ENCODE peak calls at places on chromosomes 3 and 15, in six cellular contexts. L is MM.1S, D is A549, V is mammary epithelial cell, M is mesendoderm, H is H9. K is an unnamed sample.

GRCh38 chr3:71450162-71450561 is 133.4 kb downstream of the FOXP1 start:
- DNase-seq in V (no peak), H (no peak), L (peak; percentile 67), M (no peak), D (no peak), K (no peak)

GRCh38 chr15:59018833-59019232 is 31.4 kb downstream of the RNF111 start:
- DNase-seq in H (no peak), D (no peak), L (no peak), M (no peak), V (no peak), K (no peak)

GRCh38 chr15:66558271-66558670 is 7.5 kb downstream of the LCTL start:
- DNase-seq in V (no peak), D (no peak), L (no peak), M (no peak), H (no peak), K (no peak)

GRCh38 chr15:70026991-70027390 is 70.7 kb downstream of the TLE3 start:
- DNase-seq in H (no peak), M (no peak), D (no peak), L (no peak), V (no peak), K (no peak)

GRCh38 chr3:182755308-182756106 is 37.8 kb upstream of the ATP11B start:
- DNase-seq in L (no peak), V (no peak), M (no peak), H (no peak), D (no peak), K (no peak)

GRCh38 chr3:184231671-184232070 is 2.3 kb downstream of the VWA5B2 start:
- DNase-seq in V (no peak), L (no peak), H (no peak), D (no peak), M (no peak), K (no peak)

GRCh38 chr3:13419356-13420050 is 619 bp downstream of the NUP210 start:
- DNase-seq in L (peak; percentile 40), D (peak; percentile 48), H (peak; percentile 47), M (peak; percentile 37), V (no peak), K (no peak)

GRCh38 chr15:70277556-70277955 is 179.8 kb upstream of the TLE3 start:
- DNase-seq in L (no peak), D (no peak), V (no peak), H (no peak), M (no peak), K (no peak)

GRCh38 chr15:63398456-63398855 is 16.8 kb upstream of the CA12 start:
- DNase-seq in D (no peak), M (no peak), H (no peak), V (no peak), L (no peak), K (no peak)

GRCh38 chr3:79019137-79019923 is 748.5 kb downstream of the ROBO1 start:
- DNase-seq in M (peak; percentile 96), L (peak; percentile 87), V (peak; percentile 97), D (peak; percentile 92), H (peak; percentile 85), K (peak; percentile 83)

GRCh38 chr15:63601727-63602185 is 4.6 kb downstream of the FBXL22 start:
- DNase-seq in L (peak; percentile 61), V (no peak), H (no peak), M (no peak), D (no peak), K (no peak)

DNA sequence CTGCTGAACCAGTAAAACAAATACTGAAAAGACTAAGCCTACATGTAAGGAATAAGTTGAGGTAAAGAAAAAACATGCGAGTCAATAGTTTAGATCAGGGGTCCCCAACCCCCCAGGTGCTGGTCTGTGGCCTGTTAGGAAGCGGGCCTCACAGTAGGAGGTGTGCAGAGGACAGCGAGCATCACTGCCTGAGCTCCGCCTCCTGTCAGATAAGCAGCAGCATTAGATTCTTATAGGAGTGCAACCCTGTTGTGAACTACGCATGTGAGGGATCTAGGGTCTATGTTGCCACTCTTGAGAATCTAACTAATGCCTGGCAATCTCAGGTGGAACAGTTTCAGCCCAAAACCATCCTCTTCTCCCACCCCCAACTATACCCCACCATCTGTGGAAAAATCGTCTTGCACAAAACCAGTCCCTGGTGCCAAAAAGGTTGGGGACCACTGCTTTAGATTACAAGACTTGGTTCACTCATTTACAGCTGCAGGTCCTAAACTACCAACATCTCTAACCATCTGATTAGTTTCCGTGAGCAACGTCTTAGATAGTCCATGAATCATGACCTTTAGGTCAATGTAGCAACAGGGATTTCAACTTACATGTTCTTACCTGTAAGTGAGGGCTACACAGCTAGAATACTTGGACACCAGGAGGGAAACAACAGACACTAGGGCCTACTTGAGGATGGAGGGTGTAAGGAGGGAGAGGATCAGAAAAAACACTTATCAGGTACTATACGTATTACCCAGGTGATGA is 66.7 kb downstream of the TRANK1 start:
- DNase-seq in V (peak; percentile 56), H (no peak), D (no peak), L (no peak), M (peak; percentile 53), K (no peak)
- H3K4me2 ChIP-seq in V (no peak overlapping the region), H (no peak overlapping the region), D (no peak overlapping the region), L (no peak overlapping the region), M (no peak overlapping the region), K (no peak overlapping the region)

DNA sequence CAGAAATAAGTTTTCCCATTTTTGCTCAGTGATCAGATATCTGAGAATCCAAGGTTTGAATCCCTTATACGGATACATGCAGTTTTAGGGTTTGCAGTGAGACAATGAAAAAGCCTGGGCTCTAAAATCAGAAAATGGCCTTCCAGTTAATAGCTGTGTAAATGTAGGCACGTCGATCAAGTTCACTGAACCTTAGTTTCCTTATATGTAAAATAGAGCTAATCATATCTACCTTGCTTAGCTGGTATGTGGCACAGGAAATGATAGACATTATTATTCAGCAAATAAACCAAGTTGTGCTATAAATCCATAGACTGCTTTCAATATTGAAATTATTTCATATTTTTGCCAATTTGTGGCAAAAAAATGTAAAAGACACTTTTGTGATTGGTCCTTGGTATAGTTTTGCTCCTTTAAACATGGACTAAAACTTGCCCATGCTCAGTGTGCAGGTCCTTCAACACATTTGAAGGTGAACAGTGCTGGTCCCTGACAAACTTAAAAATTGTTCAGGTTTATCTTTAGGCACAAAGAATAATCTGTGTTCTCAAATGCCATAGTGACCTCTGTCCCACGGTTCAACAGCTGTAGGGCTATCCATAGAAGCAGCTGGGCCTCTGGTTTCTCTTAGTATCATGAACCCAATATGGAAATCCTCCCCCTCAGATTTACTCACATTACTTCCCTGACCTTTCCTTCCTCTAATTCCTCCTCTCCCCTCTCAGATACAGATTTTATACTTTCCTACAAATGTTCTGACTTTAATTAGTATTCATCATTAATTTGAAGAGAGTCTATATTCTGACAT is 51.0 kb downstream of the CCDC54 start:
- DNase-seq in H (no peak), L (no peak), M (no peak), D (no peak), V (no peak), K (no peak)
- H3K4me2 ChIP-seq in H (no peak overlapping the region), L (no peak overlapping the region), M (no peak overlapping the region), D (no peak overlapping the region), V (no peak overlapping the region), K (no peak overlapping the region)

GRCh38 chr3:49780080-49780967 is 6.0 kb downstream of the IP6K1 start:
- DNase-seq in M (no peak), L (no peak), V (no peak), H (no peak), D (no peak), K (no peak)
- H3K4me2 ChIP-seq in M (no peak overlapping the region), L (no peak overlapping the region), V (no peak overlapping the region), H (no peak overlapping the region), D (no peak overlapping the region), K (no peak overlapping the region)

DNA sequence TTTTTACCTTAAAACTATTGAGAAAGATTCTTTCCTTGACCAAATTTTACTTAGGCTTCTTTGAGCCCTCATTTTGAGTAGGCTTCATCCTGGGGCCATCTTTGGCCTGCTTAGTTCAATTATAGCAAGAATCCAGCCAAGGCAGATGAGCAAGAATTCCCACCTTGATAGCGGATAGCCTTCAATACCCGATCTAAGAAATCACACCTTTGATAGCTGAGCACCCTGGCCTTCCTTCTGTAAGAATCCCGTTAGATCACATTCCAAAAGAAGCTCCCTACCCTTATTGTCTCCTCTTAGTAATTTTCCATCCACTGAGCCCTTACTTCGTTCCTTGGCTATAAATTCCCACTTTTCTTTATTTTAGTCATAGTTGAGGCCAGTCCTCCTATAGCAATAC is 275.4 kb upstream of the ROBO1 start:
- DNase-seq in M (peak; percentile 82), L (no peak), H (no peak), V (no peak), D (no peak), K (no peak)
- H3K4me2 ChIP-seq in M (no peak overlapping the region), L (no peak overlapping the region), H (peak overlapping the region; percentile 25), V (no peak overlapping the region), D (no peak overlapping the region), K (no peak overlapping the region)

GRCh38 chr15:75159244-75159643 is 42.4 kb upstream of the C15orf39 start:
- DNase-seq in D (no peak), M (no peak), H (no peak), L (no peak), V (no peak), K (no peak)
- H3K4me2 ChIP-seq in D (no peak overlapping the region), M (no peak overlapping the region), H (no peak overlapping the region), L (no peak overlapping the region), V (no peak overlapping the region), K (no peak overlapping the region)

DNA sequence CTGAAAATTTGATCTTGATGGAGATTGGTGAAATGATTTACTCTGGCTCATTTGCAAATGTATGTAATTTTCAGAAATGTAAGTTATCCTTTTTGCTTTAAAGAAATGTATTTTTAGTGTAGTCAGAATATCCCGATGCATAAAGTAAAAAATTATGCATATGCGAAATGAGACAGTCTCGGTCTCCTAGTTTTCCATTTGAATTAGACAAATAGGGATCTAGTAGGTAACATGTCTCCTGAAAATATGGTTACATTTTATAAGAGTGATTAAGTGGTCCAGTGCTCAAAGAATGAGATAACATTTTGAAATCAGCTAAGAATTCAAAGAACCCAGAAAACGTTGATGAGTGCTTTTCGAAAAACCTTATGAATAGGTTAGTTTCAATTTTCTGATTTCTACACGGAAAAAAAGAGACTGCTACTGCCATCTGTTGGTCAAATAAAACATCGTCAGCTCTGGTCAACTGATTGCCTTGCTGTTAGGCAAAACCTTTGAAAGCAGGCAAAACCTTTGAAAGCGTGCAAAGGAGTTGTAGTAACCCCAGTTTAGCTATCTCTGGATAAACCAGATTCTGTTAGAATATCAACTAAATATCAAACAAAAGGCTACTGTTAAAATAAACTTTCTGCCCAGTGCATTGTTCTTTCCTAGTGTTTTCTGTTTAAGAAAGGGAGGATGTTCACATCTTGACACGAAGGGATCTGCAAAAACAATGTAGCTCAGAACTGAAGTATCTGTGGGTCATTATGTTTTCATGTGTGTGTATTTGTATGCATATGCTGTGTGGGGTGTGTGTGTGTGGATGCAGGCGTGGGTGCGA is 59.3 kb upstream of the CHMP2B start:
- DNase-seq in H (no peak), D (peak; percentile 65), M (peak; percentile 49), V (peak; percentile 39), L (peak; percentile 71), K (no peak)
- H3K4me2 ChIP-seq in H (no peak overlapping the region), D (peak overlapping the region; percentile 77), M (no peak overlapping the region), V (peak overlapping the region; percentile 72), L (peak overlapping the region; percentile 71), K (no peak overlapping the region)

DNA sequence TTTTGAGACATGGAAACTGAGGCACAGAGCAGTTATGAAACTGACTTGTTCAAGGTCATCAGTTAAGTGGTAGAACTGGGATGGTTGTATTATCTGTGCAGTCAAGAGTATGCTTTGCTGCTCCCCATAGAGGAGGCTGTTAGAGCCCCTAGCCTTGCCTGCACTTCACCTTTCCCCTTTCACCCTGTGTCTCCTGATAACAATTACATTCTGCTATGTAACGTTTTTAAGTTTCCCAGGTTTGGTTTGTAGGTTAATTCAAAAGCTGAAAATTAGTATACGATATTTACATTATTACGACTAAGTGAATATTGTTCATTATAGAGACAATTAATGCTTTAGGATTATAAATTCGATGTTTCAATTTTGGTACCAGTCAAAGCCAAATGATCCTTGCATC is 89.9 kb downstream of the ECT2 start:
- DNase-seq in M (no peak), H (no peak), V (no peak), D (no peak), L (no peak), K (no peak)
- H3K4me2 ChIP-seq in M (no peak overlapping the region), H (no peak overlapping the region), V (no peak overlapping the region), D (no peak overlapping the region), L (no peak overlapping the region), K (no peak overlapping the region)